ENCODE peak calls at places on chromosome 14, in nine cellular contexts. T is CD4-positive, alpha-beta T cell; B is CD8-positive, alpha-beta T cell; Z is Peyer's patch; V is caudate nucleus; Q is Kasumi-1; W is kidney glomerular epithelial cell; E is non-pigmented ciliary epithelial cell; I is T-helper 2 cell. L is an unnamed sample.

GRCh38 chr14:44448816-44449411 is 58.2 kb downstream of the FSCB start:
- DNase-seq in V (no peak), W (no peak), E (no peak), Q (no peak), B (no peak), T (no peak), Z (no peak), I (no peak), L (peak; percentile 95)

GRCh38 chr14:101027966-101028365 is 124.4 kb upstream of the RTL1 start:
- DNase-seq in T (no peak), I (no peak), Z (peak; percentile 4), Q (no peak), B (no peak), W (no peak), E (no peak), V (no peak), L (no peak)

GRCh38 chr14:90567991-90568390 is 171.2 kb downstream of the CALM1 start:
- DNase-seq in I (no peak), Z (no peak), T (no peak), W (no peak), E (no peak), B (no peak), Q (no peak), V (peak; percentile 36), L (no peak)

GRCh38 chr14:56694609-56695008 is 115.0 kb downstream of the TMEM260 start:
- DNase-seq in I (no peak), W (no peak), V (no peak), E (no peak), T (no peak), Z (no peak), Q (no peak), B (no peak), L (no peak)

GRCh38 chr14:24775919-24776318 is 141.9 kb upstream of the GZMB start:
- DNase-seq in T (no peak), V (no peak), I (no peak), E (no peak), Z (no peak), B (no peak), Q (no peak), W (no peak), L (no peak)

GRCh38 chr14:50070840-50071548 is 45.4 kb downstream of the VCPKMT start:
- DNase-seq in T (no peak), Q (no peak), V (no peak), E (no peak), W (no peak), B (no peak), I (no peak), Z (no peak), L (no peak)

GRCh38 chr14:53655080-53655785 is 301.4 kb downstream of the BMP4 start:
- DNase-seq in Z (no peak), Q (no peak), E (no peak), W (no peak), V (no peak), T (no peak), B (no peak), I (no peak), L (no peak)

GRCh38 chr14:95876769-95877490 is at the start of gene TUNAR:
- DNase-seq in B (no peak), Z (no peak), E (no peak), T (no peak), I (no peak), V (no peak), W (no peak), Q (no peak), L (no peak)

GRCh38 chr14:62443796-62444195 is 601.5 kb downstream of the KCNH5 start:
- DNase-seq in T (no peak), E (peak; percentile 53), Q (no peak), I (no peak), V (no peak), B (no peak), W (no peak), Z (no peak), L (no peak)

GRCh38 chr14:61388173-61388975 is 67.0 kb downstream of the PRKCH start:
- DNase-seq in W (no peak), V (no peak), T (no peak), Z (no peak), I (no peak), Q (peak; percentile 69), B (no peak), E (no peak), L (no peak)

GRCh38 chr14:91425720-91426032 is 8.1 kb upstream of the CCDC88C start:
- DNase-seq in W (no peak), Q (no peak), I (no peak), Z (no peak), B (no peak), T (no peak), E (no peak), V (no peak), L (peak; percentile 53)

GRCh38 chr14:102155150-102155549 is 15.5 kb downstream of the WDR20 start:
- DNase-seq in Q (no peak), B (no peak), W (peak; percentile 59), T (no peak), E (no peak), I (no peak), Z (no peak), V (no peak), L (peak; percentile 13)

GRCh38 chr14:54776361-54777001 is 126.1 kb downstream of the GCH1 start:
- DNase-seq in Z (no peak), I (peak; percentile 72), T (peak; percentile 13), E (no peak), B (no peak), W (no peak), Q (peak; percentile 73), V (no peak), L (peak; percentile 46)

GRCh38 chr14:53663709-53664108 is 292.9 kb downstream of the BMP4 start:
- DNase-seq in Q (no peak), B (no peak), Z (peak; percentile 44), V (no peak), I (no peak), W (no peak), T (no peak), E (no peak), L (no peak)

GRCh38 chr14:103547455-103547940 is 15.0 kb downstream of the BAG5 start:
- DNase-seq in E (no peak), I (no peak), B (no peak), Z (no peak), Q (no peak), V (no peak), T (no peak), W (no peak), L (no peak)

GRCh38 chr14:34223302-34224150 is 238.5 kb downstream of the SPTSSA start:
- DNase-seq in Q (no peak), T (no peak), E (no peak), Z (no peak), W (no peak), V (no peak), B (no peak), I (no peak), L (no peak)

GRCh38 chr14:102828201-102828600 is 51.0 kb downstream of the TRAF3 start:
- DNase-seq in V (no peak), W (no peak), I (no peak), Q (no peak), B (no peak), E (no peak), Z (no peak), T (no peak), L (peak; percentile 76)

GRCh38 chr14:56751471-56751870 is 58.8 kb downstream of the OTX2 start:
- DNase-seq in V (no peak), I (no peak), E (no peak), W (no peak), Z (no peak), B (no peak), T (no peak), Q (no peak), L (no peak)

GRCh38 chr14:72644758-72645489 is 249.0 kb downstream of the DPF3 start:
- DNase-seq in I (no peak), Z (no peak), V (no peak), T (no peak), B (no peak), E (no peak), W (no peak), Q (no peak), L (no peak)

GRCh38 chr14:76227450-76228050 is 75.8 kb downstream of the GPATCH2L start:
- DNase-seq in B (no peak), V (no peak), W (no peak), T (no peak), E (peak; percentile 49), I (no peak), Z (no peak), Q (no peak), L (no peak)

GRCh38 chr14:28755930-28756895 is 10.4 kb upstream of the FOXG1 start:
- DNase-seq in Q (no peak), B (no peak), W (no peak), Z (no peak), E (no peak), T (no peak), V (no peak), I (no peak), L (no peak)

GRCh38 chr14:94051115-94051514 is 25.0 kb downstream of the OTUB2 start:
- DNase-seq in Q (peak; percentile 35), B (no peak), E (no peak), T (no peak), Z (no peak), V (no peak), I (no peak), W (peak; percentile 12), L (no peak)